ENCODE peak calls at places on chromosomes 4 and X, in five cellular contexts. I is Karpas-422, L is IMR-90, U is PC-3, P is colonic mucosa. A is an unnamed sample.

GRCh38 chr4:114417214-114417613 is 181.4 kb upstream of the UGT8 start:
- DNase-seq in P (no peak), U (peak; percentile 13), I (no peak), L (no peak), A (no peak)

GRCh38 chrX:108199691-108200090 is 108.1 kb downstream of the ATG4A start:
- DNase-seq in L (peak; percentile 22), U (peak; percentile 77), I (peak; percentile 85), P (no peak), A (peak; percentile 69)

GRCh38 chrX:15464704-15465103 is 28.4 kb downstream of the PIR start:
- DNase-seq in U (peak; percentile 2), I (no peak), P (no peak), L (peak; percentile 11), A (peak; percentile 51)

GRCh38 chrX:8043121-8043520 is 115.9 kb upstream of the PNPLA4 start:
- DNase-seq in I (no peak), P (no peak), U (no peak), L (no peak), A (no peak)

GRCh38 chrX:139091086-139091485 is 379.6 kb upstream of the FGF13 start:
- DNase-seq in L (no peak), P (no peak), U (no peak), I (no peak), A (no peak)

GRCh38 chr4:174387721-174388120 is 104.0 kb downstream of the CEP44 start:
- DNase-seq in I (no peak), L (no peak), P (no peak), U (no peak), A (no peak)

GRCh38 chrX:51336584-51336983 is 4.0 kb downstream of the NUDT10 start:
- DNase-seq in U (peak; percentile 47), P (no peak), L (peak; percentile 40), I (peak; percentile 80), A (peak; percentile 69)

GRCh38 chr4:38237139-38237538 is 276.9 kb downstream of the PTTG2 start:
- DNase-seq in U (peak; percentile 80), I (no peak), P (no peak), L (peak; percentile 55), A (peak; percentile 60)

GRCh38 chr4:72205831-72206230 is 174.0 kb downstream of the NPFFR2 start:
- DNase-seq in L (no peak), I (no peak), U (peak; percentile 27), P (no peak), A (no peak)

GRCh38 chr4:38948551-38948950 is 80.9 kb downstream of the FAM114A1 start:
- DNase-seq in U (peak; percentile 77), L (peak; percentile 95), P (no peak), I (no peak), A (peak; percentile 93)

GRCh38 chr4:5341151-5341925 is 290.1 kb downstream of the STK32B start:
- DNase-seq in U (no peak), P (no peak), I (no peak), L (no peak), A (no peak)

GRCh38 chrX:49915352-49916222 is 6.8 kb upstream of the CLCN5 start:
- DNase-seq in U (peak; percentile 69), L (peak; percentile 62), I (peak; percentile 84), P (peak; percentile 56), A (peak; percentile 80)

GRCh38 chrX:147920161-147920666 is 8.5 kb downstream of the FMR1 start:
- DNase-seq in L (no peak), U (no peak), P (no peak), I (no peak), A (no peak)

GRCh38 chrX:139113682-139114081 is 402.2 kb upstream of the FGF13 start:
- DNase-seq in I (no peak), L (no peak), P (no peak), U (peak; percentile 70), A (no peak)

GRCh38 chr4:140755811-140756291 is 334 bp downstream of the TBC1D9 start:
- DNase-seq in I (no peak), P (no peak), L (peak; percentile 46), U (no peak), A (peak; percentile 69)

GRCh38 chr4:148270600-148270999 is 171.6 kb downstream of the NR3C2 start:
- DNase-seq in L (no peak), I (no peak), U (peak; percentile 58), P (no peak), A (no peak)

GRCh38 chr4:7818676-7819041 is 121.0 kb downstream of the AFAP1 start:
- DNase-seq in I (no peak), U (no peak), P (no peak), L (no peak), A (no peak)

GRCh38 chr4:149047368-149047767 is 605.2 kb upstream of the NR3C2 start:
- DNase-seq in L (peak; percentile 47), P (no peak), U (no peak), I (peak; percentile 30), A (peak; percentile 3)

GRCh38 chrX:45385767-45386166 is 185.1 kb upstream of the DIPK2B start:
- DNase-seq in L (peak; percentile 45), P (no peak), U (no peak), I (no peak), A (peak; percentile 31)

GRCh38 chr4:88820723-88821368 is 123.2 kb upstream of the NAP1L5 start:
- DNase-seq in P (no peak), L (peak; percentile 2), U (peak; percentile 27), I (no peak), A (peak; percentile 24)

GRCh38 chrX:3713225-3713936 is at the start of gene PRKX:
- DNase-seq in U (peak; percentile 66), P (peak; percentile 77), L (peak; percentile 36), I (peak; percentile 90), A (peak; percentile 72)

DNA sequence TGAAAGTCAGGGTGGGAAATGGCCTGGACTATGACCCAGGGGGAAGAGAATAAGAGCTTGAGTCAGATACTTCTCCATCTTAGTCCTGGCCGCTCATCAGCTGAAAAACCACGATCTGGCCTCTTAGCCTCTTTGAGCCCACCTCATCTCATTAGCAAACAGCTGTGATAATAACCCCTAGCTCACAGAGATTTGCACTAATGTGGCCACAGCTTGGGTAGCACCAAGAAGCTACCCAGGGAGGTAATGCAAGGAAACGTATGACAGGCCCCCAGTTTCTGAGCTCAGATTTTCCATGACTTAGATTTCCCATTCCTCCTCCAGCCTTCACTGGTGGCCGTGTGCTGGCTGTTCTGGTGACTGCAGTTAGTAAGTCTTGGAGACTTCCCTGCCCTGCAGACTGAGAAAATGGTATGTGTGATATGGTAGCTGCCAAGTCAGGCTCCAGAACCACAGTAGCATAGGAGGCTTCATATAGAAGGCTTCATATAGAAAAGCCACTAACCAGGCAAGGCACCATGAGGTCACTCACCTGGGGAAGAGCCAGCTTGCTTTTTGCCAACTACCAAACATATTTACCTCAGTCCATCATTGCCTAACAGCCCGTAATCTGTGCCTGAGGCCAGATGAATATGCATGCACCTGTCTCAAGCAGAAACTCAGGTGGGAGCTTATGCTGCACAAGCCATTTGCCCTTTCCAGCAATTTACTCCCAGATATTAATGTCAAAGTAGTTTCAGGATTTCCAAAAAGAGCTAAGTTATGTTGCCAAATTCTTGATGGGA is 51.4 kb upstream of the GABRE start:
- DNase-seq in U (no peak), P (no peak), I (no peak), L (no peak), A (no peak)
- H3K9ac ChIP-seq in U (no peak overlapping the region), P (no peak overlapping the region), I (no peak overlapping the region), L (no peak overlapping the region), A (no peak overlapping the region)

GRCh38 chrX:24339911-24340310 is 20.5 kb upstream of the SUPT20HL1 start:
- DNase-seq in I (no peak), P (no peak), L (no peak), U (no peak), A (no peak)

GRCh38 chrX:24332868-24333267 is 19.0 kb upstream of the SUPT20HL2 start:
- DNase-seq in I (no peak), L (no peak), U (no peak), P (no peak), A (peak; percentile 1)

GRCh38 chrX:24333371-24333770 is 19.5 kb upstream of the SUPT20HL2 start:
- DNase-seq in L (no peak), U (no peak), P (no peak), I (no peak), A (peak; percentile 40)

GRCh38 chrX:24334473-24334872 is 20.6 kb upstream of the SUPT20HL2 start:
- DNase-seq in I (no peak), U (no peak), P (no peak), L (peak; percentile 6), A (no peak)
- H3K9ac ChIP-seq in I (no peak overlapping the region), U (no peak overlapping the region), P (no peak overlapping the region), L (no peak overlapping the region), A (no peak overlapping the region)

GRCh38 chr4:24913099-24913445 is 230 bp upstream of the CCDC149 start:
- DNase-seq in L (no peak), U (no peak), P (no peak), I (no peak), A (no peak)
- H3K9ac ChIP-seq in L (peak overlapping the region; percentile 88), U (no peak overlapping the region), P (peak overlapping the region; percentile 84), I (no peak overlapping the region), A (peak overlapping the region; percentile 91)

GRCh38 chr4:186266699-186267467 is 894 bp downstream of the F11 start:
- DNase-seq in P (no peak), L (peak; percentile 36), U (no peak), I (no peak), A (peak; percentile 27)
- H3K9ac ChIP-seq in P (no peak overlapping the region), L (no peak overlapping the region), U (no peak overlapping the region), I (no peak overlapping the region), A (no peak overlapping the region)

GRCh38 chrX:94455782-94456181 is 781.8 kb downstream of the FAM133A start:
- DNase-seq in L (no peak), U (no peak), P (no peak), I (no peak), A (no peak)
- H3K9ac ChIP-seq in L (no peak overlapping the region), U (no peak overlapping the region), P (no peak overlapping the region), I (no peak overlapping the region), A (no peak overlapping the region)

DNA sequence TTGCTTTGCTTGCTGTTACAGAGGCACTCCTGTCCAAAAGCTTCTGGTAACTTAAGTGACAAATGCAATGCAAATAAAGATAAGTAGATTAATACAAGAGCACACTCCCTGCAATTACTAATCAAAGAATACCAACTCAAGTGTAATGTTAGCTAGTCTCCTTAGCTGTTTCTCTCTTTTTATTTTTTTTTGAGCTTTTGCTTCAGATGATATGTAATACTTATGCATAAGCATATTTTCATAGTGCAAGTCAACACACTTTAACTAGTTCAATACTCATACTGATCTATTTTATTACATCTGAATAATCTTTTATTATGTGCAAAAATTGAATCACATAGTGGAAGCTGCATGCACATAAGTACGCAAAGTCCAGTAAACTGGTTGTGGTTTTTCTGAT is 2.7 kb downstream of the SLC7A11 start:
- DNase-seq in P (no peak), I (no peak), L (no peak), U (peak; percentile 11), A (no peak)
- H3K9ac ChIP-seq in P (no peak overlapping the region), I (peak overlapping the region; percentile 19), L (peak overlapping the region; percentile 60), U (peak overlapping the region; percentile 89), A (peak overlapping the region; percentile 52)

A was measured in adipocyte.